ENCODE peak calls at places on chromosomes 2 and 18, in six cellular contexts. One of them, this sample, is unnamed.

GRCh38 chr2:25161055-25161781 is 7.2 kb downstream of the POMC start:
- DNase-seq in Panc1: no peak
- DNase-seq in transverse colon: peak
- DNase-seq in left ventricle myocardium inferior: peak
- DNase-seq in stomach: peak
- DNase-seq in ovary: peak
- DNase-seq in this sample: no peak

GRCh38 chr2:178530625-178531142 is 50.4 kb downstream of the PLEKHA3 start:
- DNase-seq in left ventricle myocardium inferior: no peak
- DNase-seq in ovary: no peak
- DNase-seq in Panc1: no peak
- DNase-seq in stomach: no peak
- DNase-seq in transverse colon: no peak
- DNase-seq in this sample: no peak

GRCh38 chr18:33746261-33746660 is 168.2 kb downstream of the ASXL3 start:
- DNase-seq in left ventricle myocardium inferior: no peak
- DNase-seq in stomach: no peak
- DNase-seq in ovary: no peak
- DNase-seq in Panc1: no peak
- DNase-seq in transverse colon: no peak
- DNase-seq in this sample: no peak

GRCh38 chr2:232537499-232537898 is 2.0 kb upstream of the CHRNG start:
- DNase-seq in stomach: peak
- DNase-seq in ovary: peak
- DNase-seq in Panc1: no peak
- DNase-seq in transverse colon: no peak
- DNase-seq in left ventricle myocardium inferior: peak
- DNase-seq in this sample: no peak

GRCh38 chr18:23716966-23717365 is 27.7 kb downstream of the LAMA3 start:
- DNase-seq in transverse colon: no peak
- DNase-seq in Panc1: no peak
- DNase-seq in ovary: no peak
- DNase-seq in left ventricle myocardium inferior: no peak
- DNase-seq in stomach: no peak
- DNase-seq in this sample: no peak

GRCh38 chr2:138502253-138503086 is 900 bp downstream of the SPOPL start:
- DNase-seq in transverse colon: no peak
- DNase-seq in stomach: peak
- DNase-seq in Panc1: no peak
- DNase-seq in ovary: no peak
- DNase-seq in left ventricle myocardium inferior: no peak
- DNase-seq in this sample: no peak

GRCh38 chr2:233832869-233833812 is 21.2 kb downstream of the HJURP start:
- DNase-seq in ovary: peak
- DNase-seq in stomach: peak
- DNase-seq in Panc1: no peak
- DNase-seq in left ventricle myocardium inferior: no peak
- DNase-seq in transverse colon: peak
- DNase-seq in this sample: peak

GRCh38 chr2:19933351-19933981 is 31.7 kb upstream of the TTC32 start:
- DNase-seq in stomach: no peak
- DNase-seq in ovary: no peak
- DNase-seq in transverse colon: no peak
- DNase-seq in left ventricle myocardium inferior: no peak
- DNase-seq in Panc1: peak
- DNase-seq in this sample: peak

GRCh38 chr2:206354129-206354528 is 79.7 kb downstream of the ZDBF2 start:
- DNase-seq in Panc1: no peak
- DNase-seq in ovary: no peak
- DNase-seq in stomach: no peak
- DNase-seq in transverse colon: no peak
- DNase-seq in left ventricle myocardium inferior: no peak
- DNase-seq in this sample: no peak

GRCh38 chr18:35267161-35267651 is 22.8 kb downstream of the ZSCAN30 start:
- DNase-seq in ovary: peak
- DNase-seq in transverse colon: peak
- DNase-seq in left ventricle myocardium inferior: peak
- DNase-seq in stomach: peak
- DNase-seq in Panc1: no peak
- DNase-seq in this sample: no peak

GRCh38 chr2:65639156-65639876 is 206.9 kb upstream of the SPRED2 start:
- DNase-seq in transverse colon: no peak
- DNase-seq in left ventricle myocardium inferior: no peak
- DNase-seq in Panc1: no peak
- DNase-seq in stomach: no peak
- DNase-seq in ovary: no peak
- DNase-seq in this sample: no peak

GRCh38 chr2:23220687-23221086 is 164.3 kb upstream of the KLHL29 start:
- DNase-seq in Panc1: no peak
- DNase-seq in ovary: no peak
- DNase-seq in stomach: no peak
- DNase-seq in left ventricle myocardium inferior: no peak
- DNase-seq in transverse colon: no peak
- DNase-seq in this sample: no peak

GRCh38 chr2:174342600-174343342 is 8.0 kb downstream of the SP9 start:
- DNase-seq in Panc1: no peak
- DNase-seq in transverse colon: no peak
- DNase-seq in stomach: no peak
- DNase-seq in ovary: no peak
- DNase-seq in left ventricle myocardium inferior: no peak
- DNase-seq in this sample: no peak
- H3K4me3 ChIP-seq in Panc1: peak
- H3K4me3 ChIP-seq in transverse colon: no peak
- H3K4me3 ChIP-seq in stomach: no peak
- H3K4me3 ChIP-seq in ovary: no peak
- H3K4me3 ChIP-seq in left ventricle myocardium inferior: no peak
- H3K4me3 ChIP-seq in this sample: no peak

GRCh38 chr18:49650426-49650891 is 88.6 kb downstream of the LIPG start:
- DNase-seq in transverse colon: no peak
- DNase-seq in ovary: no peak
- DNase-seq in left ventricle myocardium inferior: no peak
- DNase-seq in stomach: peak
- DNase-seq in Panc1: no peak
- DNase-seq in this sample: no peak

GRCh38 chr18:49654347-49654746 is 92.5 kb downstream of the LIPG start:
- DNase-seq in transverse colon: no peak
- DNase-seq in ovary: no peak
- DNase-seq in Panc1: no peak
- DNase-seq in left ventricle myocardium inferior: no peak
- DNase-seq in stomach: no peak
- DNase-seq in this sample: no peak

GRCh38 chr18:49651033-49651432 is 89.2 kb downstream of the LIPG start:
- DNase-seq in ovary: no peak
- DNase-seq in left ventricle myocardium inferior: no peak
- DNase-seq in Panc1: no peak
- DNase-seq in stomach: peak
- DNase-seq in transverse colon: no peak
- DNase-seq in this sample: no peak

GRCh38 chr18:49655266-49656097 is 93.6 kb downstream of the LIPG start:
- DNase-seq in ovary: no peak
- DNase-seq in stomach: no peak
- DNase-seq in left ventricle myocardium inferior: no peak
- DNase-seq in transverse colon: no peak
- DNase-seq in Panc1: no peak
- DNase-seq in this sample: no peak

DNA sequence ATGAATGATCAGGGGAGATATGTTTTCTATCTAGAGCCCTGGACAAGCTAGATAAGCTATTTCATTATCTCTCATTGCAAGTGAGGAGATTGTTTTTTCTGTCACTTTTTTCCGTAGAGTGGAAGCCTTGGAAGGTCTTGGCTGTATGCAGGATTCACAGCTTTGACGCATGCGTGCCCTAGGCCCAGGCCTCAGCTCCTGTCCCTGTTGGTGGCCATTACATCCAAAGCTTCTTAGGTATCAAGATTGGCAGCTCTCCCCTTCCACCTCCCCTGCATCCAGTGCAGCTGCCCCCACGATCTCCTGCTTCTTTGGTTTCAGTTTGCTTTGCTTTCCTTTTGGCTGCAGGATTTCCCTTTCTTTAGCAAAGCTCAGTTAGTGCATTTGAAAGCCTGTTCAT is 91.0 kb downstream of the LIPG start:
- DNase-seq in ovary: no peak
- DNase-seq in Panc1: no peak
- DNase-seq in transverse colon: no peak
- DNase-seq in stomach: no peak
- DNase-seq in left ventricle myocardium inferior: no peak
- DNase-seq in this sample: no peak
- H3K27ac ChIP-seq in ovary: no peak
- H3K27ac ChIP-seq in Panc1: peak
- H3K27ac ChIP-seq in transverse colon: no peak
- H3K27ac ChIP-seq in stomach: no peak
- H3K27ac ChIP-seq in left ventricle myocardium inferior: no peak
- H3K27ac ChIP-seq in this sample: no peak

DNA sequence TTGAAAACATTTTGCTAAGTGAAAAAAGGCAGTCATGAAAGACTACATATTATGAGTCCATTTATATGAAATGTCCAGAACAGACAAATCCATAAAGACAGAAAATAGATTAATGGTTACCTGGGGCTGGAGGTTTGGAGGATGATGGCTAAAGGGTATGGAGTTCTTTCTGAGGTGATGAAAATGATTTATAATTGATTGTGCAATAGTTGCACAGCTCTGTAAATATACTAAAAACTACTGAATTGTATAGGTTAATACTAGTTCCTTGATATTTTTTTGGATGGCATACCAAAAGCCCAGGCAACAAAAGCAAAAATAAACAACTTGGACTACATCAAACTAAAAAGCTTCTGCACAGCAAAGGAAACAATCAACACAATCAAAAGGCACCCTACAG is 21.5 kb downstream of the SOS1 start:
- DNase-seq in Panc1: no peak
- DNase-seq in left ventricle myocardium inferior: no peak
- DNase-seq in transverse colon: no peak
- DNase-seq in stomach: no peak
- DNase-seq in ovary: no peak
- DNase-seq in this sample: no peak
- TF ChIP-seq CTCF in Panc1: no peak
- TF ChIP-seq CTCF in left ventricle myocardium inferior: no peak
- TF ChIP-seq CTCF in transverse colon: no peak
- TF ChIP-seq CTCF in stomach: no peak
- TF ChIP-seq CTCF in ovary: no peak
- TF ChIP-seq CTCF in this sample: no peak

GRCh38 chr2:130911996-130912395 is 75.3 kb downstream of the ARHGEF4 start:
- DNase-seq in transverse colon: no peak
- DNase-seq in ovary: no peak
- DNase-seq in Panc1: no peak
- DNase-seq in stomach: no peak
- DNase-seq in left ventricle myocardium inferior: no peak
- DNase-seq in this sample: no peak
- H3K4me3 ChIP-seq in transverse colon: no peak
- H3K4me3 ChIP-seq in ovary: no peak
- H3K4me3 ChIP-seq in Panc1: no peak
- H3K4me3 ChIP-seq in stomach: no peak
- H3K4me3 ChIP-seq in left ventricle myocardium inferior: no peak
- H3K4me3 ChIP-seq in this sample: no peak

GRCh38 chr2:8994386-8994785 is 9.1 kb downstream of the MBOAT2 start:
- DNase-seq in stomach: no peak
- DNase-seq in transverse colon: no peak
- DNase-seq in left ventricle myocardium inferior: no peak
- DNase-seq in Panc1: no peak
- DNase-seq in ovary: no peak
- DNase-seq in this sample: no peak

GRCh38 chr2:8999047-8999446 is 4.4 kb downstream of the MBOAT2 start:
- DNase-seq in Panc1: no peak
- DNase-seq in stomach: no peak
- DNase-seq in ovary: no peak
- DNase-seq in left ventricle myocardium inferior: no peak
- DNase-seq in transverse colon: no peak
- DNase-seq in this sample: no peak

GRCh38 chr2:8998418-8998817 is 5.1 kb downstream of the MBOAT2 start:
- DNase-seq in left ventricle myocardium inferior: no peak
- DNase-seq in stomach: no peak
- DNase-seq in ovary: no peak
- DNase-seq in Panc1: no peak
- DNase-seq in transverse colon: no peak
- DNase-seq in this sample: no peak

GRCh38 chr2:8999802-9000201 is 3.7 kb downstream of the MBOAT2 start:
- DNase-seq in stomach: no peak
- DNase-seq in transverse colon: no peak
- DNase-seq in left ventricle myocardium inferior: no peak
- DNase-seq in ovary: no peak
- DNase-seq in Panc1: no peak
- DNase-seq in this sample: no peak

GRCh38 chr2:8997108-8997507 is 6.4 kb downstream of the MBOAT2 start:
- DNase-seq in ovary: no peak
- DNase-seq in stomach: no peak
- DNase-seq in Panc1: no peak
- DNase-seq in left ventricle myocardium inferior: no peak
- DNase-seq in transverse colon: peak
- DNase-seq in this sample: no peak
- H3K27ac ChIP-seq in ovary: no peak
- H3K27ac ChIP-seq in stomach: no peak
- H3K27ac ChIP-seq in Panc1: no peak
- H3K27ac ChIP-seq in left ventricle myocardium inferior: no peak
- H3K27ac ChIP-seq in transverse colon: no peak
- H3K27ac ChIP-seq in this sample: no peak

DNA sequence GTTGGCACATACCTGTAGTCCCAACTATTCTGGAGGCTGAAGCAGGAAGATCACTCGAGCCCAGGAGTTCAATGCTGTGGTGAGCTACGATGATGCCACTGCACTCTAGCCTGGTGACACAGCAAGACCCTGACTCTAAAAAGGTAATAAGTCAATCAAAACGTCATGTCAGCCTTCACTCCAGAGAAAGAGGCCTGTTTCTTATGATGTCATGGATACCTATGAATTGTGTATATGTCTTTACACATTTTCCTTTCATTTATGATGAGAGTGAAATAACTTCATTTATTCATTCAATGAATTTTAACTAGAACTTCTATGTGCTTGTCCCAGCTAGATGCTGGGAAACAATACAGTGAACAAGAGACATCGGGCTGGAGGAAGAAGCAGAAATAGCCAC is 25.0 kb upstream of the ID2 start:
- DNase-seq in transverse colon: no peak
- DNase-seq in left ventricle myocardium inferior: no peak
- DNase-seq in ovary: no peak
- DNase-seq in stomach: no peak
- DNase-seq in Panc1: no peak
- DNase-seq in this sample: no peak
- TF ChIP-seq CTCF in transverse colon: no peak
- TF ChIP-seq CTCF in left ventricle myocardium inferior: no peak
- TF ChIP-seq CTCF in ovary: no peak
- TF ChIP-seq CTCF in stomach: no peak
- TF ChIP-seq CTCF in Panc1: no peak
- TF ChIP-seq CTCF in this sample: no peak

GRCh38 chr2:202910687-202911086 is 786 bp downstream of the WDR12 start:
- DNase-seq in ovary: no peak
- DNase-seq in Panc1: no peak
- DNase-seq in stomach: no peak
- DNase-seq in transverse colon: no peak
- DNase-seq in left ventricle myocardium inferior: no peak
- DNase-seq in this sample: no peak

GRCh38 chr2:202911203-202911512 is 315 bp downstream of the WDR12 start:
- DNase-seq in ovary: no peak
- DNase-seq in transverse colon: no peak
- DNase-seq in stomach: no peak
- DNase-seq in Panc1: no peak
- DNase-seq in left ventricle myocardium inferior: no peak
- DNase-seq in this sample: no peak

GRCh38 chr2:202908186-202908585 is 3.3 kb downstream of the WDR12 start:
- DNase-seq in ovary: no peak
- DNase-seq in left ventricle myocardium inferior: no peak
- DNase-seq in stomach: no peak
- DNase-seq in Panc1: no peak
- DNase-seq in transverse colon: no peak
- DNase-seq in this sample: no peak

GRCh38 chr2:202911513-202912341 is at the start of the genes CARF and WDR12:
- DNase-seq in left ventricle myocardium inferior: peak
- DNase-seq in Panc1: peak
- DNase-seq in ovary: peak
- DNase-seq in stomach: peak
- DNase-seq in transverse colon: peak
- DNase-seq in this sample: peak

GRCh38 chr2:202909394-202910192 is 1.9 kb downstream of the WDR12 start:
- DNase-seq in ovary: no peak
- DNase-seq in Panc1: no peak
- DNase-seq in stomach: no peak
- DNase-seq in left ventricle myocardium inferior: no peak
- DNase-seq in transverse colon: no peak
- DNase-seq in this sample: no peak
- H3K4me3 ChIP-seq in ovary: no peak
- H3K4me3 ChIP-seq in Panc1: peak
- H3K4me3 ChIP-seq in stomach: no peak
- H3K4me3 ChIP-seq in left ventricle myocardium inferior: peak
- H3K4me3 ChIP-seq in transverse colon: no peak
- H3K4me3 ChIP-seq in this sample: no peak